ENCODE peak calls at places on chromosome 18, in nine cellular contexts. W, S, X, A, N, R, D, L and Y are unnamed samples.

GRCh38 chr18:76528477-76529432 is 33.7 kb upstream of the ZNF516 start:
- DNase-seq in D (no peak), L (peak), X (no peak), W (no peak), A (peak), R (peak), S (peak), N (no peak), Y (peak)

GRCh38 chr18:25349926-25350560 is 1.9 kb downstream of the ZNF521 start:
- DNase-seq in L (no peak), X (no peak), D (no peak), A (peak), N (peak), R (peak), W (peak), S (peak), Y (no peak)

GRCh38 chr18:46916551-46917107 is 678 bp downstream of the PIAS2 start:
- DNase-seq in S (peak), R (no peak), A (peak), N (no peak), W (no peak), X (no peak), D (peak), L (peak), Y (peak)

GRCh38 chr18:9973461-9973860 is 59.6 kb downstream of the VAPA start:
- DNase-seq in R (no peak), L (no peak), N (no peak), X (no peak), W (no peak), A (no peak), S (no peak), D (no peak), Y (no peak)

GRCh38 chr18:60838677-60839076 is 466.1 kb upstream of the MC4R start:
- DNase-seq in L (no peak), X (no peak), D (no peak), A (peak), S (no peak), N (no peak), W (no peak), R (no peak), Y (no peak)

GRCh38 chr18:10739152-10739551 is 213.3 kb downstream of the NAPG start:
- DNase-seq in N (no peak), X (no peak), R (no peak), W (no peak), A (peak), S (no peak), D (no peak), L (no peak), Y (no peak)

GRCh38 chr18:41396211-41396610 is 558.8 kb upstream of the PIK3C3 start:
- DNase-seq in X (no peak), L (no peak), D (no peak), N (no peak), R (no peak), A (no peak), W (no peak), S (no peak), Y (no peak)

GRCh38 chr18:63336366-63337099 is 17.0 kb upstream of the BCL2 start:
- DNase-seq in S (no peak), N (no peak), D (no peak), L (no peak), A (peak), X (no peak), R (no peak), W (no peak), Y (no peak)

GRCh38 chr18:9731380-9731779 is 23.3 kb downstream of the RAB31 start:
- DNase-seq in R (no peak), N (no peak), X (no peak), A (peak), W (no peak), L (no peak), D (no peak), S (no peak), Y (no peak)

GRCh38 chr18:77671456-77672167 is 422.0 kb downstream of the GALR1 start:
- DNase-seq in S (no peak), N (no peak), D (no peak), L (no peak), R (no peak), A (no peak), W (peak), X (no peak), Y (no peak)

GRCh38 chr18:63365909-63366269 is 1.1 kb downstream of the KDSR start:
- DNase-seq in X (no peak), N (no peak), S (no peak), W (peak), L (peak), R (peak), A (no peak), D (no peak), Y (peak)

GRCh38 chr18:22739243-22739642 is 193.9 kb upstream of the RBBP8 start:
- DNase-seq in L (no peak), D (no peak), R (no peak), S (no peak), A (no peak), X (no peak), W (no peak), N (no peak), Y (no peak)
- TF ChIP-seq CTCF in L (no peak), D (no peak), R (no peak), S (no peak), A (no peak), X (no peak), W (no peak), N (no peak), Y (no peak)

GRCh38 chr18:48951448-48952286 is 902 bp upstream of the SMAD7 start:
- DNase-seq in X (no peak), W (peak), D (peak), A (peak), L (peak), S (peak), N (peak), R (peak), Y (peak)
- TF ChIP-seq CTCF in X (no peak), W (no peak), D (no peak), A (peak), L (no peak), S (peak), N (no peak), R (peak), Y (peak)

GRCh38 chr18:53153281-53153680 is 813.3 kb downstream of the DCC start:
- DNase-seq in R (peak), S (no peak), X (no peak), W (peak), N (no peak), D (no peak), A (no peak), L (peak), Y (no peak)
- TF ChIP-seq CTCF in R (peak), S (no peak), X (peak), W (peak), N (peak), D (no peak), A (peak), L (peak), Y (peak)

GRCh38 chr18:48590678-48591077 is 51.8 kb downstream of the CTIF start:
- DNase-seq in W (no peak), R (no peak), L (no peak), D (no peak), A (peak), X (no peak), N (no peak), S (no peak), Y (no peak)

GRCh38 chr18:48594725-48595124 is 55.9 kb downstream of the CTIF start:
- DNase-seq in R (no peak), A (no peak), D (no peak), X (no peak), N (no peak), S (peak), L (no peak), W (no peak), Y (no peak)

GRCh38 chr18:48595703-48596218 is 56.9 kb downstream of the CTIF start:
- DNase-seq in X (no peak), D (no peak), A (no peak), R (no peak), N (no peak), W (no peak), L (no peak), S (no peak), Y (no peak)

GRCh38 chr18:48589797-48590519 is 51.1 kb downstream of the CTIF start:
- DNase-seq in S (peak), L (no peak), A (no peak), W (no peak), D (no peak), X (no peak), N (no peak), R (no peak), Y (no peak)

GRCh38 chr18:48592540-48592939 is 53.7 kb downstream of the CTIF start:
- DNase-seq in X (no peak), N (no peak), R (no peak), D (no peak), L (no peak), A (no peak), W (no peak), S (no peak), Y (no peak)
- TF ChIP-seq CTCF in X (no peak), N (no peak), R (no peak), D (no peak), L (no peak), A (no peak), W (no peak), S (no peak), Y (no peak)